ENCODE peak calls at places on chromosomes 7 and 10, in nine cellular contexts. G is CD4-positive, CD25-positive, alpha-beta regulatory T cell; M is GM20000; L is K562; Q is PC-3; N is SJSA1; O is naive B cell; H is H9; P is activated CD8-positive, alpha-beta memory T cell treated with anti-CD3 and anti-CD28 coated beads, Interleukin-2, amount 50 U/mL, for 48 hours. Z is an unnamed sample.
A peak's percentile ranks its signal among the peaks of the same experiment; 100 is the strongest.

GRCh38 chr10:58041901-58042300 is 225.8 kb downstream of the IPMK start:
- DNase-seq in O (no peak), G (no peak), H (no peak), L (no peak), P (no peak), M (no peak), N (no peak), Q (no peak), Z (no peak)

GRCh38 chr7:102455596-102455995 is 9.1 kb downstream of the ALKBH4 start:
- DNase-seq in L (no peak), N (no peak), H (peak; percentile 33), M (no peak), Q (no peak), O (no peak), P (no peak), G (no peak), Z (no peak)

GRCh38 chr7:114102131-114102530 is 183.3 kb upstream of the PPP1R3A start:
- DNase-seq in M (no peak), P (no peak), L (no peak), Q (no peak), O (no peak), H (no peak), N (no peak), G (no peak), Z (no peak)

GRCh38 chr7:621572-622285 is 102.1 kb upstream of the PDGFA start:
- DNase-seq in P (no peak), N (no peak), G (no peak), L (no peak), H (no peak), M (no peak), Q (peak; percentile 56), O (no peak), Z (no peak)

GRCh38 chr10:78968300-78968943 is 100.3 kb upstream of the ZMIZ1 start:
- DNase-seq in M (no peak), L (no peak), P (no peak), O (no peak), G (no peak), H (no peak), N (no peak), Q (no peak), Z (no peak)

GRCh38 chr7:76343294-76343930 is 15.4 kb downstream of the YWHAG start:
- DNase-seq in Q (peak; percentile 41), L (no peak), H (no peak), M (no peak), O (no peak), G (no peak), P (no peak), N (no peak), Z (no peak)

GRCh38 chr7:23570592-23571200 is 26.5 kb upstream of the CCDC126 start:
- DNase-seq in H (peak; percentile 82), N (peak; percentile 83), P (peak; percentile 75), Q (peak; percentile 86), L (peak; percentile 62), O (peak; percentile 58), M (peak; percentile 80), G (peak; percentile 64), Z (peak; percentile 8)

GRCh38 chr7:142440219-142441073 is 182.6 kb upstream of the PRSS58 start:
- DNase-seq in N (peak; percentile 97), G (no peak), M (no peak), Q (peak; percentile 95), H (no peak), P (no peak), O (no peak), L (no peak), Z (no peak)

GRCh38 chr7:27176962-27177794 is 3.1 kb upstream of the HOXA10 start:
- DNase-seq in N (peak; percentile 88), O (no peak), L (no peak), P (no peak), Q (no peak), M (no peak), G (no peak), H (peak; percentile 20), Z (no peak)

GRCh38 chr7:28389504-28390385 is 22.6 kb upstream of the CREB5 start:
- DNase-seq in H (no peak), Q (peak; percentile 83), P (no peak), N (peak; percentile 66), M (peak; percentile 19), O (peak; percentile 50), L (peak; percentile 39), G (peak; percentile 40), Z (no peak)

GRCh38 chr7:981793-982510 is 1.0 kb upstream of the CYP2W1 start:
- DNase-seq in O (no peak), P (no peak), Q (no peak), N (no peak), M (no peak), L (no peak), H (no peak), G (no peak), Z (no peak)

GRCh38 chr7:131292141-131292905 is 35.4 kb upstream of the MKLN1 start:
- DNase-seq in Q (no peak), M (no peak), O (no peak), G (no peak), L (no peak), N (no peak), P (no peak), H (no peak), Z (no peak)

GRCh38 chr10:130480491-130480890 is 344.3 kb downstream of the GLRX3 start:
- DNase-seq in N (no peak), L (no peak), H (no peak), G (no peak), M (no peak), Q (no peak), O (no peak), P (no peak), Z (no peak)

Z was measured in GDM1.